ENCODE peak calls at places on chromosomes 16 and 17, in ten cellular contexts. C is lung, T is upper lobe of right lung, I is heart right ventricle, L is BJ, R is stomach, S is kidney epithelial cell, U is cardiac muscle cell, E is IMR-90, M is prostate gland. A is an unnamed sample.

GRCh38 chr16:4298761-4299522 is 16.9 kb upstream of the GLIS2 start:
- DNase-seq in C (peak), T (peak), I (peak), L (peak), R (peak), S (peak), U (peak), E (peak), M (peak), A (no peak)

GRCh38 chr17:76714822-76715461 is 4.2 kb upstream of the MXRA7 start:
- DNase-seq in C (peak), T (peak), I (peak), L (no peak), R (peak), S (no peak), U (peak), E (peak), M (peak), A (no peak)

GRCh38 chr17:50697076-50697475 is 10.6 kb downstream of the ANKRD40 start:
- DNase-seq in C (no peak), T (peak), I (no peak), L (no peak), R (no peak), S (no peak), U (no peak), E (no peak), M (no peak), A (no peak)

GRCh38 chr17:80089762-80090161 is 11.6 kb upstream of the GAA start:
- DNase-seq in C (no peak), T (no peak), I (no peak), L (no peak), R (no peak), S (no peak), U (no peak), E (no peak), M (no peak), A (no peak)

GRCh38 chr17:3033248-3033640 is 30.2 kb downstream of the OR1D5 start:
- DNase-seq in C (no peak), T (peak), I (no peak), L (no peak), R (no peak), S (no peak), U (no peak), E (no peak), M (no peak), A (no peak)

GRCh38 chr16:50238868-50239301 is 27.5 kb upstream of the ADCY7 start:
- DNase-seq in C (peak), T (no peak), I (no peak), L (no peak), R (no peak), S (no peak), U (no peak), E (no peak), M (no peak), A (no peak)

GRCh38 chr17:40886090-40886489 is 1.0 kb upstream of the KRT20 start:
- DNase-seq in C (no peak), T (no peak), I (no peak), L (peak), R (no peak), S (no peak), U (peak), E (peak), M (no peak), A (no peak)

GRCh38 chr17:49519781-49520180 is 24.7 kb downstream of the NGFR start:
- DNase-seq in C (no peak), T (no peak), I (peak), L (no peak), R (no peak), S (no peak), U (peak), E (no peak), M (no peak), A (no peak)

GRCh38 chr16:59684911-59685310 is 950.8 kb upstream of the GOT2 start:
- DNase-seq in C (no peak), T (no peak), I (no peak), L (no peak), R (no peak), S (no peak), U (no peak), E (peak), M (no peak), A (no peak)

GRCh38 chr16:8740775-8741355 is 56.6 kb downstream of the TMEM186 start:
- DNase-seq in C (no peak), T (no peak), I (no peak), L (no peak), R (peak), S (no peak), U (no peak), E (no peak), M (peak), A (peak)

DNA sequence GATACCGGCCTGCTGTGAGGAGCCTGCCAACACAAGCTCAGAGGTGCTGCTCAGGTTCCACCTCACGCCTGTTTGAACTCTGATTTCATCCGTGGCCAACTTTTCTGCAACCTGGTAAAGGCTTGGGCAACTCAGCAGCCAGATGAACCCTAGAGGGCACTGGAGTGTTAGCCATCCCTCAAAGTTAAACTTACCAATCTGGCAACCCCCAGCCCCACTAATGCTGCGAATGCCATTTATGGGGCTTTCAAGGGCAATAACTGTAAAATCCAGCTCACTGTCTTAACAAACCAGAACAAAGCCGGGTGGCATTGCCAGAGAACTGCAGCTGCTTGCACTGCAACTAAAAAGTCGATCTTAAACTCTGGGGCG is 105.5 kb downstream of the AXIN2 start:
- DNase-seq in C (peak), T (no peak), I (no peak), L (no peak), R (no peak), S (no peak), U (peak), E (peak), M (peak), A (peak)
- TF ChIP-seq CTCF in C (no peak), T (peak), I (peak), L (peak), R (no peak), S (peak), U (peak), E (peak), M (no peak), A (peak)

DNA sequence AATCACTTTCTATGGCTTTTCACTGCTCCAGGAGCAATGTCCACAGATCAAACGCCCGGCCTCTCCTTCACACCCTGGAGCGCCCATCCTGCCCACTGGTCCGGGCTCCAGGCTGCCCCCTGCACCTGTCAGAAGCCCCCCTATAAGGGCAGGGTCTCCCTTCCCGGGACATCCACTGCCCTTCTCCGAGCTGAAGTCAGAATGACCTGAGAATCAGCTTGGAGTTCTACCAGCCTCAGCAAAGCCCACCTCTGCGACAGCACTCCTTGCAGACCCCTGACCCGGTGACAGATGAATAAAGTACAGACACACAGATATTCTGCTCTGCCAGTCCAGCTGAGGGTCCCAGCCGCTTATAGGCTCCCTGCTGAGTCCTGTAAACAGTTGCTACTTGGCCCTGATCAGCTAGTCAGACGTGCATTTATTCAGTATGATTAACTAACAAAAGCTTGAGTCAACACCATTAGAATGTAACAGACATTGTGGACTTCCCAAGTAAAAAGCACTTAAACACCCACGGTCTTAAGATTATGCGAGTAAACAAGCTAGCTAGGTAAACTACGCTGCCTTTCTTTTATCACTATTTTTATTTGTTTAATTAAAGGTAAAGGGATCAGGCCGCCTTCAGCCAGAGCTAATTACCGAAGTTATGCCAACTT is 4.8 kb downstream of the SLC7A5 start:
- DNase-seq in C (no peak), T (no peak), I (no peak), L (no peak), R (no peak), S (no peak), U (no peak), E (peak), M (no peak), A (peak)
- H3K4me3 ChIP-seq in C (no peak), T (no peak), I (no peak), L (no peak), R (peak), S (no peak), U (no peak), E (no peak), M (no peak), A (no peak)

DNA sequence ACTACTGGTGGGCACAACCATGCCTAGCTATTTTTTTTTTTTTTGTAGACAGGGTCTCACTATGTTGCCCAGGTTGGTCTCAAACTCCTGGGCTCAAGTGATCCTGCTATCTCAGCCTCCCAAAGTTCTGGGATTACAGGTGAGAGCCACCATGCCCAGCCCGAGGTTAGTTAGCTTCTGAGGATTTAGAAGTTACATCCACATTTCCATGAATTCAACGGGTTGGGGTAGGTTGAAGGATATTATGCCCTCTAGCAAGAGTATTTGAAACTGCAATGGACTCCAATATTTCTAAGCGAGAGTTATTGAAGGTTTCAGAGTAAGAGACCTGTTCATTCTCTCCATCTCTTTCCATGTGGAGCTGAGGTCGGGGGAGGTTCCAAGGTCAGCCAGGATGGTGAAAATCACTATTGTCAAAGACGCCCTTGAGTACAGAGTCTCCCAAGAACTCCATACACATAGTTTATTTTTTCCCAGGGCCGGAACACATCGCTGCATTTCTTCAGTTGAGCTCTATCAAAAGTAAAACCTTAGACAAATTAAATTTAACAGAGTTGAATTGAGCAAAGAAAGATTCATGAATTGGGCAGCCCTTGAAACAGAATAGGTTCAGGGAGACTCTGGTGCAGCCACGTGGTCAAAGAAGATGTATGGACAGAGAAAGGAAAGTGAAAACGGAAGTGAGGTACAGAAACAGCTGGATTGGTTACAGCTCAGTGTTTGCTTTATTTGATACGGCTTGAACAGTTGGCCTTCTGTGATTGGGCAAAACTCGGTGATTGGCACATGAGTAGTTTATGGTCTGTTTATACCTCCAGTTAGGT is 19.0 kb upstream of the ITPRIPL2 start:
- DNase-seq in C (no peak), T (no peak), I (no peak), L (no peak), R (peak), S (no peak), U (no peak), E (no peak), M (no peak), A (no peak)
- TF ChIP-seq CTCF in C (no peak), T (no peak), I (no peak), L (no peak), R (no peak), S (no peak), U (peak), E (no peak), M (no peak), A (no peak)

GRCh38 chr17:31878703-31879073 is 19.6 kb upstream of the COPRS start:
- DNase-seq in C (no peak), T (no peak), I (no peak), L (no peak), R (no peak), S (no peak), U (no peak), E (no peak), M (no peak), A (no peak)

GRCh38 chr17:31880311-31880710 is 21.2 kb downstream of the UTP6 start:
- DNase-seq in C (no peak), T (no peak), I (no peak), L (no peak), R (no peak), S (no peak), U (no peak), E (no peak), M (peak), A (peak)

GRCh38 chr17:31875081-31875480 is 16.0 kb upstream of the COPRS start:
- DNase-seq in C (no peak), T (no peak), I (no peak), L (no peak), R (no peak), S (no peak), U (no peak), E (no peak), M (no peak), A (no peak)

GRCh38 chr17:31877341-31877740 is 18.3 kb upstream of the COPRS start:
- DNase-seq in C (no peak), T (no peak), I (no peak), L (no peak), R (no peak), S (no peak), U (no peak), E (no peak), M (no peak), A (no peak)

DNA sequence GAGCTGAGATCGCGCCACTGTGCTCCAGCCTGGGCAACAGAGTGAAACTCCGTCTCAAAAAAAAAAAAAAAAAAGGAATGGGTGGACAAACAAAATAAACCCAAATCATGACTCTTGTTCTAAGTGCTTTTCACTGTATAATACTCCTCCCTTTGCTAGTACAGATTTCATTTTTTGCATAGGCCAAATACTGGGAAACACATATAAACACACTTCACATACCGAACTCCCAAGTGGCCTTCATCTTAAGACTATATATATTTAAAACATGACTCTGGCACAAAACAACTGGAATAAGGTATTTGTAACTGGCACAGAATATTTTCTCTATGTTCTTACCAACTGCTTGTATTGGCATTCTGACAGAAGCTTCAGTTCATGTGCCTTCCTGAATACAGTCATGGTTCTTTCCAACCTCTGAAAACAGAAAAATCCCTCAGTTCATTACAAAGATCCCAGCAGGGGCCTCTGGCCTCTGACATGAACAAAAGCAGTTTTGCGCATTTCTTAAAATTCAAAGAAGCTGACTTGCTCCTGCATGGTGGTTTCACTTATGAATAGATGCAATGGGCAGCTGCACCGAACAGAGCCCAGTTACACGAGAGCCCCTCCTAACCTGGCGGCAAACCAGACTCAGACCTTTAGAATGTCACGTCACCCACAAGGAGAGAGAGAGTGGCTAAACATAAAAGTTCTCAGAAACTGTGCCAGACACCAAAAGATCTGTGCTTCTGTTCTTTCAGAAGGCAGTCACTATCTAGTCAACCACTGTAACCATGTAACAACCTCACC is 19.1 kb upstream of the COPRS start:
- DNase-seq in C (no peak), T (no peak), I (no peak), L (no peak), R (no peak), S (no peak), U (no peak), E (peak), M (peak), A (peak)
- H3K4me3 ChIP-seq in C (no peak), T (no peak), I (no peak), L (no peak), R (no peak), S (no peak), U (no peak), E (no peak), M (peak), A (no peak)

DNA sequence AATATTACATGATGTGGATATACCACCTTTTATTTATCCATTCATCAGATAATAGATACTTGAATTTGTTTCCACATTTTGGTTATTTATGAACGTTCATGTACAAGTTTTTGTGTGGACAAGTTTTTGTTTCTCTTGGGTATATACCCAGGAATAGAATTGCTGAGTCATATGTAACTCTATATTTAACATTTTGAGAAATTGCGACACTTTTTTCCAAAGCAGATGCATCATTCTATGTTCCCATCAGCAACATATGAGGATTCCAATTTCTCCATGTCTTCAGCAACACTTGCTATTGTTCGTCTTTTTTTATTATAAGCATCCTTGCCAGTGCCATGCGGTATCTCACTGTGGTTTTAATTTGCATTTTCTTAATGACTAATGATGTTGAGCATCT is 93.9 kb downstream of the GSG1L start:
- DNase-seq in C (no peak), T (no peak), I (no peak), L (no peak), R (no peak), S (no peak), U (peak), E (peak), M (no peak), A (no peak)
- TF ChIP-seq CTCF in C (no peak), T (no peak), I (no peak), L (no peak), R (no peak), S (no peak), U (no peak), E (no peak), M (no peak), A (no peak)

GRCh38 chr17:81417879-81418709 is 22.8 kb downstream of the BAHCC1 start:
- DNase-seq in C (no peak), T (no peak), I (no peak), L (no peak), R (no peak), S (no peak), U (no peak), E (no peak), M (no peak), A (no peak)

GRCh38 chr17:81417049-81417878 is 22.0 kb downstream of the BAHCC1 start:
- DNase-seq in C (no peak), T (no peak), I (no peak), L (peak), R (no peak), S (no peak), U (peak), E (no peak), M (no peak), A (no peak)

GRCh38 chr17:81419333-81419885 is 24.2 kb downstream of the BAHCC1 start:
- DNase-seq in C (peak), T (peak), I (peak), L (peak), R (peak), S (peak), U (peak), E (peak), M (peak), A (no peak)

GRCh38 chr17:81419886-81420768 is 24.9 kb downstream of the BAHCC1 start:
- DNase-seq in C (no peak), T (no peak), I (no peak), L (no peak), R (peak), S (no peak), U (no peak), E (no peak), M (no peak), A (no peak)

GRCh38 chr17:81418710-81419332 is 23.6 kb downstream of the BAHCC1 start:
- DNase-seq in C (no peak), T (no peak), I (no peak), L (no peak), R (no peak), S (no peak), U (no peak), E (peak), M (no peak), A (no peak)
- H3K4me3 ChIP-seq in C (no peak), T (no peak), I (no peak), L (no peak), R (peak), S (no peak), U (no peak), E (no peak), M (peak), A (no peak)

DNA sequence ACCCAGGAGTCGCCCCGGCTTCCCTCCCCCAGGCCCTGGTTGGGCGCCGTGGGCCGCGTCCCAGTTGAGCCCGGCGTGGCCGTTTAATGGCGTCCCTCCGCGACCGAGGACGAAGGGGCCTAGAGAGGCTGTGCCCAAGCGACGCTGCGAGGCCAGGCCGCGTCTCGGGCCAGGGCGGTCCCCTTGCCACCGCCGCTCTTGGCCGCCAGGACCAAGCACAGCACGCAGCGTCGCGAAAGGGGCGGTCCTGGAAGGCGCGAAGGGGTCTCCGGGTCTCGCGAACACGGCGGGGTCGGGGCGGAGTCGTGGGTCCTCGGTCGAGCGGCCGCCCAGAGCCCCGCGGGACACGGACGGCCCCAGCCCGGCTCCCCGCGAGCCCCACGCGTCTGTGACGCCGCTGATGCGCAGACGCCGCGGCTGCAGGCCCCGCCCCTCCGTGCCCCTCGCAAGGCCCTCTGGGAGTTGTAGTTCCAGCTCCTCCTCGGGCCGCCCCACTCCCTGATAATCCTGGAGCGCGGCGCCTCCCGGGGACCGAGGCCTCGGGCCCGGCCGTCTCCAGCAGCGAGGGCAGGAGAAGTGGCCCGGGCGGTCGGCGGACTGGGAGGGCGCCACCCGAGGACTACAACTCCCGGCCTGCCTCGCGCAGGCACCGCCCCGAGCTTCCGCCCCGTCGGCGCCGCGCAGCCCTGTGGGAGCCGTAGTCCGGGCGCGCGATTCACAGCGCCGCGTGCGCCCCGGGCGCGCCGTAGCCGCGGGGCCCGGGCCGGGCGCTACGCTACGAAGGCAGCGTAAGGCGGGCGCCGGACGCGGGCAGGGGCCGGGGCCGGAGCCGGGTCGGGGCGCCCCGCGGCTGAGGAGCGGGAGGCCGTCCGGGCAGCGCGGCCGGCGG is at the start of gene CAPN15:
- DNase-seq in C (peak), T (peak), I (peak), L (no peak), R (peak), S (no peak), U (peak), E (peak), M (peak), A (peak)
- TF ChIP-seq CTCF in C (no peak), T (peak), I (peak), L (no peak), R (peak), S (no peak), U (no peak), E (no peak), M (no peak), A (no peak)

A was measured in LNCaP clone FGC.